ENCODE peak calls at places on chromosomes 5 and 9, in six cellular contexts. W, G, E, U, O and N are unnamed samples.

GRCh38 chr5:1718669-1719068 is 81.0 kb downstream of the MRPL36 start:
- DNase-seq in W (no peak), G (no peak), E (no peak), U (no peak), O (no peak), N (no peak)

GRCh38 chr9:133918123-133918813 is 73.9 kb downstream of the VAV2 start:
- DNase-seq in W (no peak), G (no peak), E (no peak), U (no peak), O (no peak), N (no peak)

GRCh38 chr5:124623265-124623664 is 123.2 kb downstream of the ZNF608 start:
- DNase-seq in W (no peak), G (no peak), E (no peak), U (no peak), O (no peak), N (no peak)

GRCh38 chr9:123678038-123678877 is 251.7 kb downstream of the DENND1A start:
- DNase-seq in W (no peak), G (no peak), E (peak; percentile 55), U (no peak), O (no peak), N (no peak)

GRCh38 chr5:32677023-32677422 is 34.1 kb upstream of the NPR3 start:
- DNase-seq in W (no peak), G (no peak), E (no peak), U (no peak), O (no peak), N (no peak)

GRCh38 chr5:114101153-114101552 is 260.7 kb upstream of the KCNN2 start:
- DNase-seq in W (peak; percentile 13), G (peak; percentile 36), E (peak; percentile 22), U (no peak), O (no peak), N (no peak)

GRCh38 chr9:4640027-4640426 is 22.1 kb upstream of the PLPP6 start:
- DNase-seq in W (no peak), G (peak; percentile 28), E (no peak), U (peak; percentile 55), O (no peak), N (no peak)

GRCh38 chr5:34626036-34626435 is 30.1 kb upstream of the RAI14 start:
- DNase-seq in W (peak; percentile 31), G (no peak), E (no peak), U (no peak), O (no peak), N (no peak)

GRCh38 chr5:111945535-111945934 is 188.5 kb upstream of the NREP start:
- DNase-seq in W (no peak), G (no peak), E (no peak), U (no peak), O (no peak), N (no peak)

GRCh38 chr9:124764774-124765438 is 6.2 kb downstream of the NR6A1 start:
- DNase-seq in W (peak; percentile 50), G (no peak), E (no peak), U (no peak), O (no peak), N (no peak)

GRCh38 chr5:27571681-27572080 is 533.3 kb upstream of the CDH9 start:
- DNase-seq in W (no peak), G (no peak), E (no peak), U (no peak), O (no peak), N (no peak)

GRCh38 chr9:78021692-78022091 is 9.9 kb downstream of the GNAQ start:
- DNase-seq in W (no peak), G (peak; percentile 35), E (peak; percentile 75), U (no peak), O (no peak), N (no peak)

GRCh38 chr9:22395585-22396205 is 50.9 kb upstream of the DMRTA1 start:
- DNase-seq in W (peak; percentile 6), G (no peak), E (no peak), U (no peak), O (no peak), N (peak; percentile 24)

GRCh38 chr9:121840838-121841760 is 189.7 kb downstream of the DAB2IP start:
- DNase-seq in W (no peak), G (peak; percentile 1), E (no peak), U (no peak), O (no peak), N (no peak)

GRCh38 chr5:141475625-141476131 is at the start of gene PCDHGC3:
- DNase-seq in W (peak; percentile 95), G (peak; percentile 95), E (peak; percentile 90), U (no peak), O (peak; percentile 94), N (peak; percentile 70)

GRCh38 chr5:174759091-174759490 is 34.7 kb downstream of the MSX2 start:
- DNase-seq in W (no peak), G (no peak), E (no peak), U (no peak), O (no peak), N (no peak)

GRCh38 chr5:179731791-179732411 is 721 bp upstream of the MAML1 start:
- DNase-seq in W (no peak), G (peak; percentile 16), E (peak; percentile 32), U (no peak), O (peak; percentile 36), N (peak; percentile 54)

GRCh38 chr5:179729303-179729702 is 3.3 kb upstream of the MAML1 start:
- DNase-seq in W (no peak), G (no peak), E (no peak), U (no peak), O (no peak), N (no peak)

GRCh38 chr5:179729727-179730126 is 2.9 kb upstream of the MAML1 start:
- DNase-seq in W (no peak), G (no peak), E (no peak), U (no peak), O (no peak), N (no peak)

GRCh38 chr5:179730356-179730755 is 2.3 kb upstream of the MAML1 start:
- DNase-seq in W (no peak), G (no peak), E (no peak), U (no peak), O (no peak), N (no peak)

DNA sequence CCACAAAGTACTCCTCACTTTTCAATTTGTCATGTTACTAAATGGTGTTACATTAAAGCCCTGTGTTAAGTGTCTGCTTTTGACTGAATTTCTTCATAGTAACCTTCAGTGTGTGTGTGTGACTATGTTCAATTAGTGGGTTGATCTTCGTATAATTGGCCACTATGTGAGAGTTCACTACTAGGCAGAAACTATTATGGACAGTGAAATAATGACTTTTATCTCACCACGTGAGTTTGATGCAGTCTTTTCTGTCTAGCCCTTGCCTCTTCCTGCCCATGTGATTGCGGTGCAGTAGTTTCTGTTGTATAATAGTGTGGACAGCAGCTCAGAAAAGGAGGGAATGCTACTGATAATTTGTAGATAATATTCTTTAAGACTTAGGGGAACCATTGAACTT is 1.8 kb upstream of the MAML1 start:
- DNase-seq in W (no peak), G (no peak), E (no peak), U (no peak), O (no peak), N (no peak)
- H3K27ac ChIP-seq in W (no peak overlapping the region), G (no peak overlapping the region), E (no peak overlapping the region), U (no peak overlapping the region), O (no peak overlapping the region), N (peak overlapping the region; percentile 89)

DNA sequence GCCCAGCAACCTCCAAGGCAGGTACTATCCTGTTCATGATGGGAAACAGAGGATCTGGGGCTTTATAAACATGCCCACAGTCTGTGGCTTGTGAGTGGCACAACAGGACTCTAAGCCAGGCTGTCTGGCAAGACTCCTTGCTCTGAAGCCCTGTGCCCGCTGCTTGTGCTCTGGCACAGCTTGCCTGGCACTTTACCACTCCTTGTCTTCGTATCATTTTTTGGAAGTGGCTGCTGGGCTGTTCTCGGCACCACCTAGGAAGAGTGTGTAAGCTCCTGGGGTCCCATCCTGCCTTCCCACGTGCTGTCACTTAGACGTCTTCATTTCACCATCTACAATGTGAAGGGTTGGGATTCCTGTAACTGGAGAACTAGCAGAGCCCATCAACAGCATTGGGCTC is 59.3 kb upstream of the GLRX start:
- DNase-seq in W (no peak), G (no peak), E (no peak), U (no peak), O (no peak), N (no peak)
- H3K27ac ChIP-seq in W (no peak overlapping the region), G (no peak overlapping the region), E (no peak overlapping the region), U (no peak overlapping the region), O (no peak overlapping the region), N (peak overlapping the region; percentile 84)

DNA sequence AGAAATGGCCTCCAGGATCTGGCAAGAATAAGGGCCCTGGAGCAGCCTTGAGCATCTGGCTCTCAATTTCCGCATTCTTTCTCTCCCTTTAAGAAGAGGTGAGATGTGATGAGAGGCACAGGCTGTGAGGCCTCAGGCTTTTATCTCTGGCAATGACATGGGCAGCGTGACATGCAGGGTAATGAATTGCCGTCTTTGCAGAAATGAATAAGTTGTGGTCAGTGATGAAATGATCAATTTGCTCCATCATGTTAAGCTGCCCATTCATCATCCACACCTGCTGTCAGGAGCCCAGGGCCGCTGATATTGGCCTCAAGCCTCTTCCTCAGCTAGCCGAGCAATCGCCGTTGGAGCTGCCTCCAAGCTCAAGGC is 265.3 kb downstream of the TRIM32 start:
- DNase-seq in W (no peak), G (no peak), E (no peak), U (no peak), O (no peak), N (peak; percentile 37)
- H3K27ac ChIP-seq in W (no peak overlapping the region), G (no peak overlapping the region), E (no peak overlapping the region), U (no peak overlapping the region), O (no peak overlapping the region), N (peak overlapping the region; percentile 64)

DNA sequence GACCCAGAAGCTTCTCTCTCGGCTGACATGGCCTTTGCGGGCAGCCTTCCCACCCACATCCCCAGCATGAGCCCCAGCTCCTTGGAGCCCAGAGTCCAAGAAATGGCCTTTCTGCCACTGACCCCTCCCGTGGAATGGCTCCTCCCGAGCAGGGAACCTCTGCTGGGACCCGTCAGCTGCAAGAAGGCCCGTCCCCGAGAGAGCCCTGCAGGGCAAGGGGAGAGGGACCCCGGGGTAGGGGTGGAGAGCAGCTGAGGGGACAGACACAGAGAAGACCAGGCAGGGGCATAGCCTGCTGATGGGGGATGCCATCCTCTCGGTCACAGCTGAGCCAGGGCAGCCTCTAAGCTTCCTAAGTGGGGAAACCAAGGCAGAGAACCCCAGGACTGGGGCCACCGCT is 11.2 kb upstream of the NOTCH1 start:
- DNase-seq in W (no peak), G (no peak), E (no peak), U (no peak), O (no peak), N (no peak)
- H3K27ac ChIP-seq in W (peak overlapping the region; percentile 76), G (no peak overlapping the region), E (no peak overlapping the region), U (no peak overlapping the region), O (no peak overlapping the region), N (no peak overlapping the region)

GRCh38 chr5:43041131-43041668 is 1.1 kb upstream of the ANXA2R start:
- DNase-seq in W (no peak), G (no peak), E (peak; percentile 40), U (peak; percentile 52), O (no peak), N (no peak)
- H3K27ac ChIP-seq in W (peak overlapping the region; percentile 93), G (peak overlapping the region; percentile 90), E (peak overlapping the region; percentile 97), U (peak overlapping the region; percentile 98), O (no peak overlapping the region), N (peak overlapping the region; percentile 74)

DNA sequence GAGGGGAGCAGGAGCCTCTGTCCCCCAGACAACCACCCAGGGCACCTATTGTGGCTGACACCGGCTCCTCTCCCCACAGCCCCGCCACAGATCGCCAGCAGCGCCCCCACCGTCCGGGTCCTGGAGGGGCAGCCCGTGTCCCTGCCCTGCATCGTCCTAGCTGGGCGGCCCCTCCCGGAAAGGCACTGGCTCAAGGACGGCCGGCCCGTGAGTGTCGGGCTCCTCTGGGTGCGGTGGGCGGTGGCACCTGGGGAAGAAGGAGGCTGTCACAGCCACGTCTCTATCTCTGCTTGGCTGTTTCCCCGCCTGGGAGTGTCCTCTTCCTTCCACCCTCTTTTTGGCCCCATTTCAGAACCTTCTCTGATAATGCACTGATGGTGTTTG is 55.1 kb downstream of the HMCN2 start:
- DNase-seq in W (peak; percentile 51), G (peak; percentile 36), E (peak; percentile 43), U (no peak), O (peak; percentile 77), N (no peak)
- H3K27ac ChIP-seq in W (no peak overlapping the region), G (no peak overlapping the region), E (no peak overlapping the region), U (no peak overlapping the region), O (no peak overlapping the region), N (no peak overlapping the region)

GRCh38 chr9:104362912-104363472 is 141.1 kb upstream of the OR13F1 start:
- DNase-seq in W (no peak), G (no peak), E (no peak), U (no peak), O (no peak), N (no peak)
- H3K27ac ChIP-seq in W (no peak overlapping the region), G (no peak overlapping the region), E (no peak overlapping the region), U (no peak overlapping the region), O (no peak overlapping the region), N (no peak overlapping the region)